ENCODE peak calls at places on chromosomes 1 and 21, in four cellular contexts. H is fibroblast of pulmonary artery, W is HT-29, V is HTR-8/SVneo. T is an unnamed sample.

GRCh38 chr1:244844155-244845121 is 9.0 kb downstream of the COX20 start:
- DNase-seq in W (no peak), H (no peak), V (no peak), T (no peak)

GRCh38 chr1:38958967-38959366 is 17.3 kb upstream of the RHBDL2 start:
- DNase-seq in H (peak), V (no peak), W (peak), T (peak)

GRCh38 chr1:12458571-12458970 is 159.4 kb downstream of the DHRS3 start:
- DNase-seq in H (no peak), W (no peak), V (no peak), T (no peak)

GRCh38 chr1:220271706-220272046 is 577 bp downstream of the RAB3GAP2 start:
- DNase-seq in V (peak), W (no peak), H (peak), T (no peak)

GRCh38 chr1:153978274-153978909 is 918 bp upstream of the JTB start:
- DNase-seq in W (no peak), H (no peak), V (no peak), T (no peak)

GRCh38 chr1:16458801-16459200 is 18.3 kb downstream of the NECAP2 start:
- DNase-seq in H (no peak), W (no peak), V (no peak), T (no peak)

GRCh38 chr1:201385299-201385891 is 7.9 kb upstream of the TNNT2 start:
- DNase-seq in V (peak), W (peak), H (peak), T (peak)

GRCh38 chr1:6625579-6626149 is 996 bp downstream of the THAP3 start:
- DNase-seq in H (peak), W (peak), V (peak), T (no peak)

GRCh38 chr21:31922881-31923280 is 50.1 kb downstream of the HUNK start:
- DNase-seq in H (no peak), W (no peak), V (no peak), T (no peak)

GRCh38 chr1:93681095-93681548 is 515 bp downstream of the BCAR3 start:
- DNase-seq in H (no peak), V (no peak), W (no peak), T (no peak)

GRCh38 chr1:8497196-8497878 is 179.4 kb downstream of the SLC45A1 start:
- DNase-seq in V (peak), W (no peak), H (peak), T (no peak)

GRCh38 chr1:27689423-27690173 is 17.6 kb upstream of the IFI6 start:
- DNase-seq in V (no peak), H (peak), W (no peak), T (no peak)

GRCh38 chr21:34986561-34987533 is 62.3 kb downstream of the RUNX1 start:
- DNase-seq in W (peak), H (peak), V (peak), T (no peak)

GRCh38 chr1:160375788-160376524 is 9.1 kb downstream of the NHLH1 start:
- DNase-seq in W (peak), V (peak), H (no peak), T (peak)

GRCh38 chr1:27365372-27366112 is 1.2 kb downstream of the MAP3K6 start:
- DNase-seq in W (peak), H (peak), V (peak), T (peak)

GRCh38 chr1:108182854-108183253 is 17.3 kb downstream of the SLC25A24 start:
- DNase-seq in H (no peak), V (no peak), W (no peak), T (no peak)

GRCh38 chr1:153277852-153278251 is 18.4 kb downstream of the LORICRIN start:
- DNase-seq in H (no peak), V (no peak), W (peak), T (peak)

GRCh38 chr1:25576459-25577150 is 33.2 kb downstream of the LDLRAP1 start:
- DNase-seq in H (no peak), W (no peak), V (no peak), T (no peak)

GRCh38 chr1:160584784-160585183 is 5.5 kb upstream of the CD84 start:
- DNase-seq in H (no peak), W (no peak), V (no peak), T (no peak)

T was measured in PC-9.